ENCODE peak calls at places on chromosome 22, in ten cellular contexts. One of them, this sample, is unnamed.
A peak's percentile ranks its signal among the peaks of the same experiment; 100 is the strongest.

GRCh38 chr22:24183321-24184031 is 2.2 kb downstream of the SUSD2 start:
- DNase-seq in GM23338: no peak
- DNase-seq in pancreas: no peak
- DNase-seq in mesenchymal stem cell: no peak
- DNase-seq in CD4-positive, CD25-positive, alpha-beta regulatory T cell: no peak
- DNase-seq in adipocyte: no peak
- DNase-seq in heart right ventricle: no peak
- DNase-seq in upper lobe of right lung: no peak
- DNase-seq in left lung: peak; percentile 52
- DNase-seq in GM12878: no peak
- DNase-seq in this sample: no peak

GRCh38 chr22:39209756-39210155 is 35.0 kb downstream of the PDGFB start:
- DNase-seq in CD4-positive, CD25-positive, alpha-beta regulatory T cell: no peak
- DNase-seq in left lung: peak; percentile 14
- DNase-seq in GM23338: no peak
- DNase-seq in upper lobe of right lung: peak; percentile 60
- DNase-seq in heart right ventricle: no peak
- DNase-seq in GM12878: no peak
- DNase-seq in pancreas: no peak
- DNase-seq in mesenchymal stem cell: no peak
- DNase-seq in adipocyte: no peak
- DNase-seq in this sample: no peak

GRCh38 chr22:20324139-20324516 is 4.3 kb upstream of the DGCR6L start:
- DNase-seq in adipocyte: no peak
- DNase-seq in GM12878: no peak
- DNase-seq in GM23338: no peak
- DNase-seq in mesenchymal stem cell: no peak
- DNase-seq in pancreas: no peak
- DNase-seq in heart right ventricle: no peak
- DNase-seq in upper lobe of right lung: no peak
- DNase-seq in CD4-positive, CD25-positive, alpha-beta regulatory T cell: peak; percentile 21
- DNase-seq in left lung: no peak
- DNase-seq in this sample: peak; percentile 11

GRCh38 chr22:44712156-44712555 is 10.2 kb downstream of the PRR5 start:
- DNase-seq in pancreas: no peak
- DNase-seq in GM12878: no peak
- DNase-seq in GM23338: no peak
- DNase-seq in left lung: no peak
- DNase-seq in adipocyte: no peak
- DNase-seq in CD4-positive, CD25-positive, alpha-beta regulatory T cell: no peak
- DNase-seq in mesenchymal stem cell: no peak
- DNase-seq in upper lobe of right lung: no peak
- DNase-seq in heart right ventricle: no peak
- DNase-seq in this sample: no peak

GRCh38 chr22:40976866-40977700 is 25.9 kb downstream of the RBX1 start:
- DNase-seq in heart right ventricle: no peak
- DNase-seq in left lung: no peak
- DNase-seq in CD4-positive, CD25-positive, alpha-beta regulatory T cell: no peak
- DNase-seq in mesenchymal stem cell: no peak
- DNase-seq in upper lobe of right lung: no peak
- DNase-seq in GM23338: no peak
- DNase-seq in adipocyte: no peak
- DNase-seq in GM12878: no peak
- DNase-seq in pancreas: no peak
- DNase-seq in this sample: no peak

GRCh38 chr22:38971202-38971601 is 10.9 kb upstream of the APOBEC3B start:
- DNase-seq in adipocyte: no peak
- DNase-seq in GM23338: no peak
- DNase-seq in mesenchymal stem cell: no peak
- DNase-seq in pancreas: no peak
- DNase-seq in heart right ventricle: no peak
- DNase-seq in GM12878: no peak
- DNase-seq in CD4-positive, CD25-positive, alpha-beta regulatory T cell: no peak
- DNase-seq in upper lobe of right lung: no peak
- DNase-seq in left lung: no peak
- DNase-seq in this sample: no peak

GRCh38 chr22:20429254-20430100 is 8.1 kb downstream of the SCARF2 start:
- DNase-seq in left lung: peak; percentile 75
- DNase-seq in heart right ventricle: no peak
- DNase-seq in GM12878: no peak
- DNase-seq in pancreas: peak; percentile 51
- DNase-seq in adipocyte: no peak
- DNase-seq in mesenchymal stem cell: no peak
- DNase-seq in upper lobe of right lung: peak; percentile 86
- DNase-seq in GM23338: peak; percentile 91
- DNase-seq in CD4-positive, CD25-positive, alpha-beta regulatory T cell: peak; percentile 77
- DNase-seq in this sample: no peak

GRCh38 chr22:17807571-17808410 is 33.5 kb upstream of the BID start:
- DNase-seq in GM23338: no peak
- DNase-seq in heart right ventricle: peak; percentile 71
- DNase-seq in mesenchymal stem cell: peak; percentile 64
- DNase-seq in GM12878: no peak
- DNase-seq in adipocyte: peak; percentile 33
- DNase-seq in upper lobe of right lung: peak; percentile 77
- DNase-seq in pancreas: no peak
- DNase-seq in CD4-positive, CD25-positive, alpha-beta regulatory T cell: no peak
- DNase-seq in left lung: peak; percentile 56
- DNase-seq in this sample: no peak

GRCh38 chr22:32649515-32650200 is 151.8 kb upstream of the TIMP3 start:
- DNase-seq in upper lobe of right lung: no peak
- DNase-seq in heart right ventricle: no peak
- DNase-seq in pancreas: no peak
- DNase-seq in left lung: peak; percentile 43
- DNase-seq in GM23338: no peak
- DNase-seq in GM12878: no peak
- DNase-seq in mesenchymal stem cell: peak; percentile 93
- DNase-seq in adipocyte: no peak
- DNase-seq in CD4-positive, CD25-positive, alpha-beta regulatory T cell: no peak
- DNase-seq in this sample: no peak

GRCh38 chr22:22893077-22893805 is 5.6 kb downstream of the IGLL5 start:
- DNase-seq in GM23338: peak; percentile 8
- DNase-seq in pancreas: no peak
- DNase-seq in left lung: peak; percentile 30
- DNase-seq in mesenchymal stem cell: no peak
- DNase-seq in GM12878: no peak
- DNase-seq in adipocyte: no peak
- DNase-seq in CD4-positive, CD25-positive, alpha-beta regulatory T cell: no peak
- DNase-seq in upper lobe of right lung: peak; percentile 41
- DNase-seq in heart right ventricle: no peak
- DNase-seq in this sample: no peak

GRCh38 chr22:36320553-36320952 is 67.2 kb downstream of the MYH9 start:
- DNase-seq in adipocyte: no peak
- DNase-seq in CD4-positive, CD25-positive, alpha-beta regulatory T cell: no peak
- DNase-seq in mesenchymal stem cell: no peak
- DNase-seq in heart right ventricle: no peak
- DNase-seq in left lung: no peak
- DNase-seq in GM12878: no peak
- DNase-seq in pancreas: no peak
- DNase-seq in GM23338: no peak
- DNase-seq in upper lobe of right lung: no peak
- DNase-seq in this sample: no peak
- H3K4me1 ChIP-seq in adipocyte: peaks cover 28% of the 10 kb centered on the region
- H3K4me1 ChIP-seq in CD4-positive, CD25-positive, alpha-beta regulatory T cell: no peaks in the 10 kb centered on the region
- H3K4me1 ChIP-seq in mesenchymal stem cell: peaks cover 38% of the 10 kb centered on the region
- H3K4me1 ChIP-seq in heart right ventricle: peaks cover 72% of the 10 kb centered on the region
- H3K4me1 ChIP-seq in left lung: peaks cover 51% of the 10 kb centered on the region
- H3K4me1 ChIP-seq in GM12878: no peaks in the 10 kb centered on the region
- H3K4me1 ChIP-seq in pancreas: peaks cover 10% of the 10 kb centered on the region
- H3K4me1 ChIP-seq in GM23338: no peaks in the 10 kb centered on the region
- H3K4me1 ChIP-seq in upper lobe of right lung: peaks cover 36% of the 10 kb centered on the region
- H3K4me1 ChIP-seq in this sample: no peaks in the 10 kb centered on the region

DNA sequence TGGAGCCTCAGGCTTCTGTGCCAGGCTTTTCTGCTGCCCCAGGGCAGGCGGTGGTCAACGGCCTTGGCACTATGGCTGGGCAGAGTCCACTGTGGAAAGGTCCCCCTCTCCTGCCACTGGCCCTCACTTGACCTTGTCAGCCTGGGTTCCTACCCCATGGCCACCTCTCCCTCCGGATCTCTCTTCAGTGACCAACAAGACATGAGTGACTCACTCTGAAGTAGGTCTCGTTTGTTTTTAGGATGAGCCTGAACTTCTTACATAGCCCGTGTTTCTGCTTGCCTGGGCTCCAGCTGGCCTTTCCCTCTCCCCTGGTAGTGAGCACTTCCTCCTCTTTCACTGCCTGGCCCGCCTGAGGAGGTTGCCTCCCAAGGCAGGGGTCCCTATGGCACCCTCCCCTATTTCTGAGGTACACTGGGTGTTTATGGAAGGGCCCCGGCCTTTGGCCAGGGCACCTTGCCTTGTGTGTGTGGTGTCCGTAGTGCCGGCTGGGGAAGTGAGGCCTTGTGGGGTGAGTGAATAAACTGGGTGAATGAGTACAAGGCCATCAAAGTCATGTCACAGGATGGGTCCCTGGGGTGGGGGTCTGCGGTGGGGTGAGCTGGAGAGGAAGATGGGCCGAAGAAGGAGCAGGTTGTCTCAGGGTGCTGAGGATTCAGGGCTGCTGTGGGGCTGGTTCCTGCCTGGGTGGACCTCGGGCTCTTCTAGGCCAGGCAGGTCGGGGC is 5.0 kb downstream of the SHANK3 start:
- DNase-seq in mesenchymal stem cell: no peak
- DNase-seq in GM23338: no peak
- DNase-seq in GM12878: no peak
- DNase-seq in CD4-positive, CD25-positive, alpha-beta regulatory T cell: no peak
- DNase-seq in upper lobe of right lung: no peak
- DNase-seq in heart right ventricle: no peak
- DNase-seq in pancreas: no peak
- DNase-seq in left lung: no peak
- DNase-seq in adipocyte: no peak
- DNase-seq in this sample: no peak
- H3K4me1 ChIP-seq in mesenchymal stem cell: peaks cover 18% of the 10 kb centered on the region
- H3K4me1 ChIP-seq in GM23338: no peaks in the 10 kb centered on the region
- H3K4me1 ChIP-seq in GM12878: no peaks in the 10 kb centered on the region
- H3K4me1 ChIP-seq in CD4-positive, CD25-positive, alpha-beta regulatory T cell: peaks cover 11% of the 10 kb centered on the region
- H3K4me1 ChIP-seq in upper lobe of right lung: no peaks in the 10 kb centered on the region
- H3K4me1 ChIP-seq in heart right ventricle: peaks cover 46% of the 10 kb centered on the region
- H3K4me1 ChIP-seq in pancreas: no peaks in the 10 kb centered on the region
- H3K4me1 ChIP-seq in left lung: peaks cover 11% of the 10 kb centered on the region
- H3K4me1 ChIP-seq in adipocyte: no peaks in the 10 kb centered on the region
- H3K4me1 ChIP-seq in this sample: peaks cover 4% of the 10 kb centered on the region

GRCh38 chr22:46676881-46677280 is 56.7 kb downstream of the GRAMD4 start:
- DNase-seq in GM12878: no peak
- DNase-seq in mesenchymal stem cell: no peak
- DNase-seq in left lung: no peak
- DNase-seq in GM23338: no peak
- DNase-seq in pancreas: no peak
- DNase-seq in upper lobe of right lung: no peak
- DNase-seq in CD4-positive, CD25-positive, alpha-beta regulatory T cell: no peak
- DNase-seq in heart right ventricle: no peak
- DNase-seq in adipocyte: no peak
- DNase-seq in this sample: no peak

GRCh38 chr22:46676479-46676878 is 56.3 kb downstream of the GRAMD4 start:
- DNase-seq in left lung: no peak
- DNase-seq in GM12878: no peak
- DNase-seq in upper lobe of right lung: no peak
- DNase-seq in heart right ventricle: no peak
- DNase-seq in adipocyte: no peak
- DNase-seq in pancreas: no peak
- DNase-seq in GM23338: no peak
- DNase-seq in CD4-positive, CD25-positive, alpha-beta regulatory T cell: no peak
- DNase-seq in mesenchymal stem cell: no peak
- DNase-seq in this sample: no peak

GRCh38 chr22:46674906-46675305 is 54.7 kb downstream of the GRAMD4 start:
- DNase-seq in GM23338: no peak
- DNase-seq in heart right ventricle: no peak
- DNase-seq in GM12878: no peak
- DNase-seq in upper lobe of right lung: no peak
- DNase-seq in pancreas: no peak
- DNase-seq in left lung: no peak
- DNase-seq in adipocyte: no peak
- DNase-seq in mesenchymal stem cell: no peak
- DNase-seq in CD4-positive, CD25-positive, alpha-beta regulatory T cell: peak; percentile 19
- DNase-seq in this sample: no peak

GRCh38 chr22:46675479-46675878 is 55.3 kb downstream of the GRAMD4 start:
- DNase-seq in mesenchymal stem cell: no peak
- DNase-seq in left lung: no peak
- DNase-seq in upper lobe of right lung: no peak
- DNase-seq in pancreas: no peak
- DNase-seq in GM12878: no peak
- DNase-seq in CD4-positive, CD25-positive, alpha-beta regulatory T cell: no peak
- DNase-seq in heart right ventricle: no peak
- DNase-seq in GM23338: no peak
- DNase-seq in adipocyte: no peak
- DNase-seq in this sample: no peak

GRCh38 chr22:46675938-46676337 is 55.8 kb downstream of the GRAMD4 start:
- DNase-seq in heart right ventricle: no peak
- DNase-seq in GM23338: no peak
- DNase-seq in mesenchymal stem cell: no peak
- DNase-seq in adipocyte: no peak
- DNase-seq in GM12878: no peak
- DNase-seq in upper lobe of right lung: no peak
- DNase-seq in left lung: no peak
- DNase-seq in CD4-positive, CD25-positive, alpha-beta regulatory T cell: no peak
- DNase-seq in pancreas: no peak
- DNase-seq in this sample: no peak
- H3K4me1 ChIP-seq in heart right ventricle: peaks cover 58% of the 10 kb centered on the region
- H3K4me1 ChIP-seq in GM23338: no peaks in the 10 kb centered on the region
- H3K4me1 ChIP-seq in mesenchymal stem cell: peaks cover 10% of the 10 kb centered on the region
- H3K4me1 ChIP-seq in adipocyte: peaks cover 9% of the 10 kb centered on the region
- H3K4me1 ChIP-seq in GM12878: peaks cover 8% of the 10 kb centered on the region
- H3K4me1 ChIP-seq in upper lobe of right lung: peaks cover 8% of the 10 kb centered on the region
- H3K4me1 ChIP-seq in left lung: peaks cover 11% of the 10 kb centered on the region
- H3K4me1 ChIP-seq in CD4-positive, CD25-positive, alpha-beta regulatory T cell: peaks cover 36% of the 10 kb centered on the region
- H3K4me1 ChIP-seq in pancreas: no peaks in the 10 kb centered on the region
- H3K4me1 ChIP-seq in this sample: no peaks in the 10 kb centered on the region

DNA sequence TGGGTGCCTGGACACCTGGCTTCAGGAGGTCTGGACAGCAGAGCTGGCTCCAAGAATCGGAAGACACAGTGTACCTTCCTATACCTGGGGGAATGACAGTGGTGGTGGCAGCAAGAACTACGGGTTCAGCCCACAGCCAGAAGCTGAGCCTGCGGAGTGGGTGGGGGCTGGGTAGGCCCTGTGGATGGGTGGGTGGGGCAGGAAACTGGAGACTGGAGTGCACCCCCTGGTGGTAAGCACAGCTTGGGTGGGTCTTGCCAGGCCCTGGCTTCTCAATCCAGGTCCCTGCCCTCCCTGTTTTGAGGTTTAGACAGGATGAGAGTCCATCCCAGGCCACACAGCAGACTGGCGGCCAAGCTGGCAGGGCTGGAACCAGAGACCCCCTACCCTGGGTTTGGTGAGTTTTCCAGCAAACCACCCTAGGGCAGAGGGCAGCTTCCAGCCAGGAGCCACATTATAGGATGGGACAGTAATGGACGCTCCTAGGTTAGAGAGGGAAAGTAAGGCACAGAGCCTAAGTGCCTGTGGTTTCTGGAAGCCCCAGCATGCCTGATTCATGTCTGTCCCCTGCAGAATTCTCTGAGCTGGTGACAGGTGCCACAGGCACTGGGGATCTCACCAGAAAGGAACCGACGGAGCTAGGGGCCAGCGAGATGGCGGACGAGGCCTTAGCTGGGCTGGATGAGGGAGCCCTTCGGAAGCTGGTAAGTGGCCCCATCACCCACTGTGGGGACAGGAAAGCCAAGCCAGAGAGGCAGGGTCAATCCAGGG is 1.7 kb downstream of the SMTN start:
- DNase-seq in CD4-positive, CD25-positive, alpha-beta regulatory T cell: peak; percentile 28
- DNase-seq in GM23338: peak; percentile 79
- DNase-seq in GM12878: no peak
- DNase-seq in mesenchymal stem cell: peak; percentile 73
- DNase-seq in upper lobe of right lung: no peak
- DNase-seq in pancreas: peak; percentile 62
- DNase-seq in left lung: peak; percentile 68
- DNase-seq in adipocyte: peak; percentile 59
- DNase-seq in heart right ventricle: peak; percentile 87
- DNase-seq in this sample: peak; percentile 56
- H3K4me1 ChIP-seq in CD4-positive, CD25-positive, alpha-beta regulatory T cell: peaks cover 41% of the 10 kb centered on the region
- H3K4me1 ChIP-seq in GM23338: peaks cover 21% of the 10 kb centered on the region
- H3K4me1 ChIP-seq in GM12878: peaks cover 28% of the 10 kb centered on the region
- H3K4me1 ChIP-seq in mesenchymal stem cell: peaks cover 51% of the 10 kb centered on the region
- H3K4me1 ChIP-seq in upper lobe of right lung: peaks cover 44% of the 10 kb centered on the region
- H3K4me1 ChIP-seq in pancreas: peaks cover 43% of the 10 kb centered on the region
- H3K4me1 ChIP-seq in left lung: peaks cover 62% of the 10 kb centered on the region
- H3K4me1 ChIP-seq in adipocyte: peaks cover 33% of the 10 kb centered on the region
- H3K4me1 ChIP-seq in heart right ventricle: peaks cover 64% of the 10 kb centered on the region
- H3K4me1 ChIP-seq in this sample: peaks cover 33% of the 10 kb centered on the region

This sample was measured in PC-3.